ENCODE peak calls at places on chromosomes 7 and 10, in five cellular contexts. A, Y, F, P and C are unnamed samples.

GRCh38 chr7:115099906-115100305 is 178.0 kb downstream of the MDFIC start:
- DNase-seq in P (peak), Y (peak), F (no peak), A (no peak), C (peak)

GRCh38 chr7:24756989-24757798 is at the start of gene GSDME:
- DNase-seq in A (no peak), P (peak), Y (peak), F (peak), C (peak)

GRCh38 chr10:128875955-128876354 is 591.1 kb upstream of the MGMT start:
- DNase-seq in Y (peak), P (no peak), F (no peak), A (no peak), C (peak)

GRCh38 chr7:102093599-102094001 is 193.1 kb upstream of the SH2B2 start:
- DNase-seq in P (no peak), A (no peak), Y (no peak), F (no peak), C (no peak)

GRCh38 chr7:126211875-126212274 is 1040.9 kb downstream of the GRM8 start:
- DNase-seq in P (no peak), F (no peak), Y (no peak), A (no peak), C (no peak)

GRCh38 chr7:133253522-133253882 is 624 bp downstream of the EXOC4 start:
- DNase-seq in Y (peak), P (peak), A (no peak), F (no peak), C (no peak)

GRCh38 chr10:101535949-101536348 is 52.1 kb downstream of the POLL start:
- DNase-seq in P (no peak), F (no peak), Y (no peak), A (no peak), C (no peak)

GRCh38 chr10:27446091-27446918 is 57.8 kb upstream of the RAB18 start:
- DNase-seq in P (peak), F (peak), Y (peak), A (no peak), C (peak)

GRCh38 chr10:62482581-62482980 is 108.4 kb downstream of the ZNF365 start:
- DNase-seq in P (no peak), A (no peak), F (no peak), Y (no peak), C (no peak)

GRCh38 chr10:123858039-123858740 is 33.4 kb downstream of the CPXM2 start:
- DNase-seq in P (no peak), A (no peak), F (no peak), Y (peak), C (peak)

GRCh38 chr10:104029528-104029875 is 56.2 kb downstream of the COL17A1 start:
- DNase-seq in F (no peak), A (no peak), P (no peak), Y (no peak), C (no peak)

GRCh38 chr10:63166742-63167258 is 33.7 kb downstream of the NRBF2 start:
- DNase-seq in F (peak), P (peak), A (no peak), Y (peak), C (peak)

GRCh38 chr7:16356241-16356958 is 64.9 kb downstream of the CRPPA start:
- DNase-seq in Y (peak), A (no peak), F (no peak), P (no peak), C (peak)

GRCh38 chr10:92204238-92204637 is 86.6 kb downstream of the CPEB3 start:
- DNase-seq in A (no peak), Y (no peak), P (no peak), F (no peak), C (no peak)

GRCh38 chr10:132231656-132232552 is 45.2 kb downstream of the DPYSL4 start:
- DNase-seq in P (no peak), Y (no peak), F (no peak), A (no peak), C (no peak)

GRCh38 chr10:114289096-114289436 is 50.0 kb downstream of the VWA2 start:
- DNase-seq in Y (no peak), A (no peak), P (no peak), F (no peak), C (no peak)

GRCh38 chr10:76984559-76985443 is 652.8 kb downstream of the KCNMA1 start:
- DNase-seq in Y (peak), F (peak), A (peak), P (peak), C (peak)

GRCh38 chr7:43196379-43196778 is 83.9 kb downstream of the HECW1 start:
- DNase-seq in A (no peak), F (no peak), Y (no peak), P (no peak), C (peak)

GRCh38 chr7:74418538-74418937 is 35.2 kb upstream of the GTF2IRD1 start:
- DNase-seq in P (no peak), Y (no peak), F (no peak), A (no peak), C (no peak)

GRCh38 chr10:131022981-131023380 is 288.5 kb downstream of the TCERG1L start:
- DNase-seq in F (no peak), A (no peak), Y (no peak), P (no peak), C (no peak)

GRCh38 chr10:123879596-123880257 is 11.9 kb downstream of the CPXM2 start:
- DNase-seq in P (no peak), Y (no peak), F (no peak), A (no peak), C (no peak)

GRCh38 chr7:98488167-98488566 is 87.3 kb upstream of the BAIAP2L1 start:
- DNase-seq in F (no peak), Y (no peak), A (no peak), P (no peak), C (no peak)

GRCh38 chr7:3095046-3095445 is 51.4 kb upstream of the CARD11 start:
- DNase-seq in P (no peak), Y (no peak), A (no peak), F (no peak), C (no peak)

GRCh38 chr10:43854042-43854441 is 205.4 kb upstream of the ZNF32 start:
- DNase-seq in Y (peak), P (no peak), A (no peak), F (no peak), C (peak)

GRCh38 chr10:92760609-92761008 is 70.9 kb downstream of the HHEX start:
- DNase-seq in Y (peak), A (no peak), F (no peak), P (peak), C (peak)

GRCh38 chr10:22320591-22321155 is at the start of gene BMI1:
- DNase-seq in A (no peak), Y (peak), P (peak), F (peak), C (peak)

GRCh38 chr10:31521432-31521831 is 202.4 kb downstream of the ZEB1 start:
- DNase-seq in Y (no peak), P (no peak), F (no peak), A (no peak), C (no peak)

GRCh38 chr10:63711361-63711760 is 190.2 kb downstream of the REEP3 start:
- DNase-seq in F (no peak), A (no peak), P (no peak), Y (no peak), C (no peak)

GRCh38 chr10:8417631-8418030 is 363.1 kb downstream of the GATA3 start:
- DNase-seq in F (no peak), P (no peak), A (no peak), Y (no peak), C (no peak)

GRCh38 chr7:32088336-32088975 is 18.2 kb upstream of the PDE1C start:
- DNase-seq in P (no peak), F (no peak), A (no peak), Y (no peak), C (no peak)

GRCh38 chr7:47967708-47968107 is 11.7 kb downstream of the HUS1 start:
- DNase-seq in A (no peak), Y (no peak), F (no peak), P (no peak), C (no peak)

GRCh38 chr7:71016387-71016786 is 115.6 kb upstream of the GALNT17 start:
- DNase-seq in A (no peak), P (no peak), F (no peak), Y (no peak), C (no peak)

GRCh38 chr10:71582019-71582418 is 137.6 kb downstream of the C10orf105 start:
- DNase-seq in P (peak), A (no peak), F (peak), Y (peak), C (no peak)

GRCh38 chr7:48183370-48183743 is 12.1 kb downstream of the ABCA13 start:
- DNase-seq in P (no peak), A (no peak), Y (peak), F (no peak), C (no peak)

GRCh38 chr10:21510218-21511070 is 15.0 kb downstream of the SKIDA1 start:
- DNase-seq in A (no peak), P (no peak), F (peak), Y (peak), C (no peak)

GRCh38 chr7:155714702-155715101 is 70.2 kb downstream of the RBM33 start:
- DNase-seq in P (no peak), A (no peak), F (no peak), Y (no peak), C (no peak)

GRCh38 chr10:102509387-102509786 is 5.6 kb downstream of the SUFU start:
- DNase-seq in A (no peak), Y (peak), F (no peak), P (no peak), C (peak)

GRCh38 chr7:70893985-70894722 is 237.8 kb upstream of the GALNT17 start:
- DNase-seq in Y (no peak), F (peak), P (no peak), A (no peak), C (no peak)

GRCh38 chr10:22618081-22618785 is 96.1 kb downstream of the PIP4K2A start:
- DNase-seq in P (peak), A (no peak), Y (peak), F (no peak), C (peak)